ENCODE peak calls at places on chromosomes 13 and 19, in ten cellular contexts. P, U, B, E, Z, C, N, Q, G and O are unnamed samples.

GRCh38 chr13:94305463-94305862 is 174.0 kb downstream of the DCT start:
- DNase-seq in U (no peak), P (no peak), Z (no peak), C (no peak), E (peak), Q (peak), G (no peak), N (no peak), B (no peak), O (no peak)

GRCh38 chr13:29619995-29620394 is 24.5 kb upstream of the SLC7A1 start:
- DNase-seq in Z (no peak), N (no peak), Q (no peak), E (no peak), B (no peak), G (no peak), C (no peak), P (no peak), U (no peak), O (no peak)

GRCh38 chr19:5189318-5189607 is 151.3 kb downstream of the PTPRS start:
- DNase-seq in B (no peak), C (no peak), U (no peak), P (no peak), G (no peak), E (no peak), Z (no peak), N (no peak), Q (no peak), O (no peak)

GRCh38 chr13:55566334-55566733 is 1574.4 kb upstream of the PRR20A start:
- DNase-seq in U (no peak), B (no peak), P (no peak), C (no peak), Q (no peak), G (no peak), E (no peak), N (no peak), Z (no peak), O (no peak)

GRCh38 chr19:29889702-29890101 is 52.3 kb upstream of the URI1 start:
- DNase-seq in P (no peak), C (peak), N (no peak), B (no peak), E (no peak), Q (no peak), G (no peak), U (no peak), Z (no peak), O (no peak)

GRCh38 chr19:30718728-30719127 is 346.5 kb downstream of the ZNF536 start:
- DNase-seq in U (no peak), N (no peak), Q (no peak), B (no peak), C (no peak), Z (no peak), E (no peak), P (no peak), G (no peak), O (no peak)

GRCh38 chr19:5907216-5907615 is 2.5 kb downstream of the VMAC start:
- DNase-seq in G (no peak), E (no peak), Z (no peak), Q (no peak), N (no peak), U (no peak), B (no peak), P (no peak), C (no peak), O (no peak)

GRCh38 chr19:47357788-47358680 is 8.9 kb downstream of the DHX34 start:
- DNase-seq in E (no peak), B (peak), G (no peak), U (no peak), N (no peak), Q (no peak), C (no peak), Z (no peak), P (no peak), O (no peak)

GRCh38 chr19:20044663-20045062 is 5.4 kb upstream of the ZNF682 start:
- DNase-seq in B (no peak), Z (no peak), U (no peak), C (no peak), N (no peak), Q (no peak), E (no peak), P (no peak), G (no peak), O (no peak)

GRCh38 chr13:95451656-95452055 is 100.9 kb upstream of the CLDN10 start:
- DNase-seq in N (no peak), U (no peak), B (no peak), G (no peak), E (no peak), C (no peak), Z (no peak), P (no peak), Q (no peak), O (no peak)

GRCh38 chr19:7742991-7743390 is 4.3 kb downstream of the CD209 start:
- DNase-seq in G (no peak), C (peak), Z (no peak), U (no peak), B (no peak), E (no peak), P (no peak), Q (no peak), N (no peak), O (no peak)

GRCh38 chr13:101490400-101491015 is 38.0 kb downstream of the ITGBL1 start:
- DNase-seq in G (no peak), E (no peak), Q (no peak), B (no peak), C (no peak), P (no peak), Z (no peak), N (no peak), U (no peak), O (no peak)

DNA sequence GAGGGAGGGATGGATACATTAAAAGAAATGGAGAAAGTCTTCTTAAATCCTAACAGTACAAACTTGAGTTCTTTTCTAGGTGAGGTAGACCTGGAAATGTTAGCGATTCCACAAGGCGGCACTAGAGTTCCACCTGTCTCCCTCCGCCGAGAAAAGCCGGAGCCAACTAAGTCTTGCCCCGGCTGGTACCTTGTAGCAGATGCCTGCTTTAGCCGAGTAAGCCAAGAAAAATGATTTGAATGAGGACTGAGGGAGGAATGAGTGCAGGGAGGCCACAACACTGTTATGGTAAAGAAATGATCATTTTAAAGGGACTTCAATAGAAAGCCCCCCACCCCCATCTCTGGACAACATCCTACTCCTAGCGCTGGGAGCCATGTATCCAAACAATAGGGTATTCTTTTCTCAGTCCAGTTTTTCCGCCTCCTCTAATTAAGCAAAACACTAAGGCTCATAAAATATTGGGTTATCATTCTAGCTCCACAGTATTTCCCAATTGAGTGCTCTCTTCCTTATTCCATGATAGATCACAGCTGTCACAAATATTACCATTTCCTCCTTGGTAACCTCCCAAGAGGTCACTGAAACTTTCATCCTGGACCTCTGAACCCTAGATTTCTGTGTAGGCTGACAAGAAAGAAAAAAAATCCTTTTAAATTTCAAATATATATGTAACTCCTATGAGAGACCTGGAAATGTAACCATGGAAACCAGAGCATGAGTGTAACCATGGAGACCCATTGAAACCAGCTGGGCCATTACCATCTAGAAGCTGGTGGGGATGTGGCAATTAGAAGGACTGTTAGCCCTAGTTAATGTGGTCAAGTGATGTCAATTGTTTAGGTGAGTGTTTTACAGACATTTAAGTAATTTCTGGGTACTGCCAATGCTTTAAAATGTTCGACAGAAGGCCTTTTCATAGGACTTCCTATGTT is 58.3 kb downstream of the GPALPP1 start:
- DNase-seq in C (peak), B (peak), E (peak), G (peak), U (peak), P (peak), Z (peak), Q (peak), N (peak), O (peak)
- TF ChIP-seq CTCF in C (peak), B (peak), E (peak), G (peak), U (peak), P (peak), Z (peak), Q (peak), N (peak), O (peak)

DNA sequence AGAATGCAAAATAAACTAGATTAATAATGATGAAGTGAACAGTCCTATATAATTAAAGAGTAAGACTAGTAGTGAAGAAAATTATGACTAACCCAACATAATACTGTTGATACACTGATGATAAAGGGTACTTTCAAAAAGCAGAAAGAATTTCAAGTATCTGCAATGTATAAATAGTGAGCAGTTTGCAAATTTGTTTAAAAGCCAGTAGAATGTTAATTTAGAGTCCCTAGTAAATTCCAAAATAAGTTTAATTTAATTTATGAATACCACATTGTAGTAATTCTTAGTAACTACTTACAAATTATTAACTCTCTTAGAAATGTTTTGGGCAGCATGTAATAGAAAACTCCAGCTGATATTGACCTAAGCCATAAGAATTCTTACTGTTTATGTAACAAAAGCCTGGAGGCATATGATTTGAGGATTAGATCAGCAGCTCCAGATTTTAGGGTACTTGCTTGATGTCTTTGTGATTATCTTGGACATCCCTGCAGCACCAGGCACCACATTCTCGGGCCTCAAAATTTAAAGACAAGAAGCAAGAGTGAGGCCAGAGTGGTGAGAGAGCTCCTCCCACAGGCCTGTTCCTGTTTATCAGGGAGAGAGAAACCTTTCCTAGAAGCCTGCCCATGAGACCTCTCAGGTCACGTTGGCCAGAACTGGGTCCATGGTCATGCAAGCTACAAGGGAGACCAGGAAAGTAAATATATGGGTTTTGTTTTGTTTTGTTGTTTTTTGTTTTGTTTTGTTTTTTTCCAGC is 67.6 kb upstream of the TDRD3 start:
- DNase-seq in Z (peak), P (peak), E (peak), U (no peak), N (no peak), G (peak), B (peak), C (no peak), Q (no peak), O (no peak)
- TF ChIP-seq CTCF in Z (peak), P (no peak), E (peak), U (no peak), N (peak), G (peak), B (peak), C (no peak), Q (peak), O (no peak)

GRCh38 chr13:99421758-99422555 is 79.3 kb upstream of the TM9SF2 start:
- DNase-seq in P (no peak), E (no peak), G (no peak), N (no peak), U (no peak), Z (no peak), C (no peak), Q (no peak), B (no peak), O (no peak)
- TF ChIP-seq CTCF in P (no peak), E (no peak), G (no peak), N (no peak), U (no peak), Z (no peak), C (no peak), Q (no peak), B (no peak), O (no peak)

DNA sequence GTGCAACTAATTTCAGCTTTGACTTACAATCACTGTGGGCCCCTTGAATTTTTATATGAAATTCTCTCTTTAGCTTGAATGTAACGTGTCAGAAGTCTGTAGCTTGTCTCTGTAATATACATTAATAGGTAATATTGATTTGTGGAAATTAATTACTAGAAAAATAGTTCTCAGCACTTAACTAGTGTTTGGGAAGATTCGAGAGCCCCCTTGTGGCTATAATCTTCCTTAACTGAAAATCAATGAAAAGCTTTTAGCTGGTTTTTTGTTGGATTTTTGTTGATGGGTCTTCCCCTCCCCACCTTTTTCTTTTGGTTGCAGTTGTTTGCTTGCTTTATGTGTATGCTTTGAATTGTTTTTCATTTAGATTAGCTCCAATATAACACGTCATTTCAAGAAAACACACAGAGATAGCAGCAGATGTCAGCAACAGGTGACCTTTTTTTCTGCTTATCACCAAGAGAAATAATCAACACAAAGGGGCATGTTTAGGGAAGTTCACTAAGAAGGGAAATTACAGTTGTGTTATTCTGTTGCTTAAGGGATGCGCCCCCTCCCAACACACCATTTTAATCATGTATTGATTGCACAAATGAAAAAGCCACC is 176.8 kb downstream of the OXGR1 start:
- DNase-seq in G (no peak), E (peak), U (no peak), Z (no peak), N (no peak), P (no peak), B (peak), Q (no peak), C (no peak), O (no peak)
- TF ChIP-seq CTCF in G (peak), E (peak), U (peak), Z (peak), N (peak), P (peak), B (peak), Q (peak), C (peak), O (no peak)

GRCh38 chr19:16530540-16531379 is 11.5 kb downstream of the CHERP start:
- DNase-seq in Q (no peak), E (no peak), Z (no peak), U (no peak), C (no peak), N (no peak), P (no peak), G (no peak), B (no peak), O (no peak)

GRCh38 chr19:16529466-16530144 is 12.6 kb downstream of the CHERP start:
- DNase-seq in B (no peak), Q (no peak), Z (no peak), C (no peak), P (no peak), E (no peak), N (no peak), U (no peak), G (no peak), O (no peak)

GRCh38 chr19:16525751-16526481 is 16.3 kb downstream of the CHERP start:
- DNase-seq in P (no peak), E (no peak), G (no peak), Z (no peak), N (no peak), U (no peak), B (no peak), Q (no peak), C (no peak), O (no peak)

GRCh38 chr19:16527334-16527935 is 14.8 kb downstream of the CHERP start:
- DNase-seq in G (no peak), C (no peak), Z (no peak), U (no peak), Q (no peak), N (no peak), B (no peak), E (no peak), P (no peak), O (no peak)

DNA sequence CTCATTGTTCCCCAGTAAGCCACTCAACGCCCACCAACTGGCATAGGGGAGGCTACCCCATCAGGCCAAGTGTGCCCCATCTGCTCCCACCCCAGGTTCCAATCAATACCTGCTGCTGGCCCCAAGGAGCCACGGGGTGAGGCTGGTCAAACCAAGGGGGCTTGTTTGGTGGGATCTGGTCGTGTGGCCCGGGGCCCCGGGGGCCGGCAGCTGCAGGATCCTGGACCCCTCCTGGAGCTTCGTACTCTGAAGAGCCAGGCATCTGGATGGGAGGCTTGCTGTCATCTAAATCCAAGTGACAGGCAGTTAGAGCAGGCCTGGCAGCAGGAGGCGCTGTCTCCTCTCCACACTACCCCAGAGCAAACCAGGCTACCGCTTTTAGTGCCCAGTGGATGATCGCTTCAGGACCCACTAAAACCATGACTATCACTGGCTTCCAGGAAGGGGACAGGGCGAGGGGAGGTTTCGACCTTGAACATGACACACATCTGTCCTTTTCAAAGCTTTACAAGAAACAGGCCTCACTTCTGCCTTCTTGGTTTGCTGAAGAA is 14.2 kb downstream of the CHERP start:
- DNase-seq in P (peak), U (no peak), G (peak), Z (peak), Q (no peak), C (no peak), E (peak), B (peak), N (no peak), O (no peak)
- TF ChIP-seq CTCF in P (peak), U (no peak), G (peak), Z (peak), Q (peak), C (no peak), E (peak), B (peak), N (peak), O (no peak)

DNA sequence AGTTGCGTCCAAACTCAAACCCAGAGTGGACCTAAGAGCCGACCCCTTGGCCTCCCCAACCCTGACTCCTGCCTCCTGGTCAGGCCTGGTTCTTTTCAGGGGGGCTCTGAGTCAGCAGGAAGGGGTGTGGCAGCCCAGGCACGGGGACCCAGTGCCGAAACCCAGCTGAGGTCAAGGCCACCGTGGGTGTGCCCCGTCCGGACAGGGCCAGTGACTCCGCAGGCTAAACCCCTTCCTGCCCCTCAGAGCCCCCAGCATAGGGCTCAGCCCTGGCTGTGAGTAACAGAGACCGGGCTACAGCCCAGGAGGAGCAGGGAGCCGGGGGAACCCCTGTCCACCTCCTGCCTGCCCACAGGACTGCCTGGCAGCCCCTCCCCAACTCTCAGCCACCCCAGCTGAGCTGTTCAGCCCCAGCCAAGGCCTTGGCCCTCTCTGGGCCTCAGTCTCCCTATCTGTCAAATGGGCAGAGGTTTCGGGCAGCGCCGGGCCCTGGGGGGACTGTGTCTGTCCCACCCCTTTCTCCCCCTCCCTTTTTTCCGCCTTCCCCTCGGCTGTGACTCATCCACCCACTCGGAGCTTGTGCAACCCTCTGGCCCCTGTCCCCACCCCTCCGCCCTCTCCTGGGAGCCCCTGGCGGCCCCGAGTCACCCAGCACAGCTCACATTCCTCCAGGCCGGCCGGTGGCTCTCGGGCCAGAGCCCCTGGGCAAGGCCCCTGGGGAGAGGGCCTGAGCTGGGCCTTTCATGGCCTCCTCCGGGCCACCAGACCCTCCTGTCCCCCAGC is 8.6 kb downstream of the ZBTB7A start:
- DNase-seq in G (no peak), E (peak), U (peak), B (peak), C (peak), P (peak), Q (peak), N (no peak), Z (no peak), O (peak)
- TF ChIP-seq CTCF in G (no peak), E (no peak), U (peak), B (no peak), C (no peak), P (no peak), Q (peak), N (no peak), Z (no peak), O (no peak)